ENCODE peak calls at places on chromosomes 2 and 18, in six cellular contexts. R is SK-N-SH, P is K562, J is stomach, D is transverse colon, S is sigmoid colon. U is an unnamed sample.

GRCh38 chr18:10242922-10243680 is 211.3 kb upstream of the APCDD1 start:
- DNase-seq in R (no peak), P (peak; percentile 22), J (no peak), D (no peak), S (no peak), U (no peak)

GRCh38 chr2:164964744-164965143 is 9.4 kb upstream of the SLC38A11 start:
- DNase-seq in R (no peak), P (no peak), J (no peak), D (no peak), S (no peak), U (no peak)

GRCh38 chr2:135667045-135667444 is 74.6 kb upstream of the UBXN4 start:
- DNase-seq in R (no peak), P (no peak), J (no peak), D (no peak), S (no peak), U (no peak)

GRCh38 chr2:188607501-188607900 is 315.8 kb downstream of the GULP1 start:
- DNase-seq in R (no peak), P (peak; percentile 47), J (no peak), D (no peak), S (no peak), U (no peak)

GRCh38 chr2:238645095-238645494 is 202.8 kb upstream of the TWIST2 start:
- DNase-seq in R (no peak), P (no peak), J (no peak), D (no peak), S (no peak), U (no peak)

GRCh38 chr2:151853070-151853758 is 25.0 kb upstream of the ARL5A start:
- DNase-seq in R (no peak), P (no peak), J (no peak), D (no peak), S (no peak), U (no peak)

GRCh38 chr2:190804182-190804795 is 76.3 kb upstream of the GLS start:
- DNase-seq in R (no peak), P (peak; percentile 13), J (no peak), D (no peak), S (no peak), U (no peak)

GRCh38 chr2:151269798-151270568 is 8.3 kb upstream of the RBM43 start:
- DNase-seq in R (no peak), P (no peak), J (no peak), D (no peak), S (no peak), U (no peak)

GRCh38 chr18:48663931-48664847 is 125.4 kb downstream of the CTIF start:
- DNase-seq in R (peak; percentile 84), P (peak; percentile 51), J (peak; percentile 73), D (peak; percentile 75), S (peak; percentile 86), U (no peak)

DNA sequence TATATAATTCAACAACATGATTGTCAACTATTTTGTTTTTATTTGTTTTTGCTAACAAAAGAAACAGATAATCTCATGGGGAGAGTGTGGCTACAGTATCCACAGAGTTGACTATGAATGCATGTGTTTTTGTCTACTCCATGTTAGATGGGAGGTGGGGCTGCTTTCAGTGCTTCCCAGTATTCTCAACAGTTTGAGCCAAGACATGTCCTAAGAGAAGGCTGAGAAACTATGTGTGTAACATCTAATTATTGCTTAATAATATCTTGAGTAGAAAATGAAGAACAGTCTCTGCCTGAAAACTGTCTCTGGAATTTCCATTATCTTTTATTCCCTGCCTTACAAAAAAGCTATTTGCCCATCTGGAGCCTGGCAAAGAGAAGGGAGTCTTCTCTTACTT is 178.8 kb upstream of the MMADHC start:
- DNase-seq in R (no peak), P (no peak), J (no peak), D (no peak), S (no peak), U (no peak)
- TF ChIP-seq POLR2AphosphoS5 in R (no peak), P (no peak), J (no peak), D (no peak), S (no peak), U (no peak)

DNA sequence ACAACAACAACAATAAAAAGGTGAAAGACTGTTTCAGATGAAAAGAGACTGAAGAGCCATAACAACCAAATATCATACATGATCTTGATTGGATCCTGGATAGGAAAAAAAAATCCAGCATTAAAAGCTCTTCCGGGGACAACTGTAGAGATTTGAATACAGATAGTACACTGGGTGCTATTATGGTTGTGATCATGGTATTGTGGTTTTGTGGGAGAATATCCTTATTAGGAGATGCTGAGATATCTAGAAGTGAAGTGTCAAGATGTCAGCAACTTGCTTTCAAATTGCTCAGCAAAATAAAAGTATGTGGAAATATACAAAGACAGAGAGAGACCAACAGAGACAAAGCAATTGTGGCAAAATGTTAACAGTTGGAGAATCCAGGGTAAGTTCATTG is 15.5 kb upstream of the SPATA3 start:
- DNase-seq in R (no peak), P (no peak), J (no peak), D (no peak), S (no peak), U (no peak)
- TF ChIP-seq EP300 in R (no peak), P (no peak), J (no peak), D (no peak), S (no peak), U (no peak)

GRCh38 chr18:11567391-11567790 is 42.0 kb upstream of the SLC35G4 start:
- DNase-seq in R (no peak), P (no peak), J (no peak), D (no peak), S (no peak), U (no peak)
- H3K27me3 ChIP-seq in R (peaks cover 48% of the 10 kb centered on the region), P (peaks cover 4% of the 10 kb centered on the region), J (no peaks in the 10 kb centered on the region), D (peaks cover 5% of the 10 kb centered on the region), S (no peaks in the 10 kb centered on the region), U (peaks cover 5% of the 10 kb centered on the region)

GRCh38 chr2:108260773-108261172 is 21.0 kb downstream of the SULT1C3 start:
- DNase-seq in R (no peak), P (no peak), J (no peak), D (no peak), S (no peak), U (no peak)
- TF ChIP-seq POLR2AphosphoS5 in R (no peak), P (no peak), J (no peak), D (no peak), S (no peak), U (no peak)

GRCh38 chr2:141522702-141523101 is 608.1 kb downstream of the LRP1B start:
- DNase-seq in R (peak; percentile 17), P (no peak), J (no peak), D (no peak), S (no peak), U (no peak)
- TF ChIP-seq EP300 in R (no peak), P (no peak), J (no peak), D (no peak), S (no peak), U (no peak)

DNA sequence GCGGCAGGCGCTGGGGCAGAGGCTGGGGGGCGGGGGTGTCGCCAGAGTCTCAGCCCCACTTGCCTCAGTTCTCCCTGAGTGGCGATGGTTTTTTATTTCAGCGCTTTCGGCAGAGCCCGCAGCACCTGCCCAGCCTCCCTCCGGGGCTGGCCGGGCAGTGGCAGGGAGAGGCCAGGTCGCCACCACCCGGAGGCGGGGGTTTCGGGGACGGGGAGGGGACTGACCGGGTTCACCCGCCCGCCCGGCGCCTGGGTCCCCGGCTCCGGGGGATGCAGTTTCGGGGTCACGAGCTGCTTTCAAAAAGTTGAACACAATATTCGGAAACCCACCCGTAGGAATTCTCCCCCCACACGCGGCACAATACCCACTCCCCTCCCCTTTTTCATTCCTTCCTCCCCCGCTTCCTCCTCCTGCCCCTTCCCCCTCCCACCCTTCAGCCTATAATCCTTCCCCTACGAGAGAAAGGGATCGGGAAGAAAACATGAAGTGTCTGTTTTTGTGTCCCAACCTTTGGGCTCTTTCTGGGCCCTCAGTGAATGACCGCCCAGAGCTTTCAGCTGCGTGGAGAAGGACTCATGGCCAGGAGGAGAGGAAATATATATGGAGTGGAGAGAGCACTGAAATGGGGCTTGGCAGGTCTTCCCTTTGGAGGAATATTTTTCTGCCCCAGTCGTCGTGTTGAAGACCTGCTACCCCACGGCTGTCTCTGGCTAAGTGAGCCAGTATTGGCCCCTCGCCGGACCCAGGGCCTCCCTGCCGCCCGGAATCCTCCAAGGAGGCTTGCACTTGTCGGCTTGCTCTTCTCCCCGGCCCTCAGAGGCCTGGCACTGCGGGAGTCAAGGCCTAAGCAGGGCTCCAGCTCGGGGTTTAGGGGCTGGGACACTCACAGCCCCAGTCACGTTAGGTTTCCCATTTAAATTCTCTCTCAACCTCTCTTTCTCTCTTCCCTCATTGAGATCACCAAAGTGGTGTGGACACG is 2.1 kb upstream of the SIX3 start:
- DNase-seq in R (peak; percentile 63), P (no peak), J (no peak), D (no peak), S (no peak), U (no peak)
- H3K27me3 ChIP-seq in R (peaks cover 89% of the 10 kb centered on the region), P (peaks cover 35% of the 10 kb centered on the region), J (peaks cover 100% of the 10 kb centered on the region), D (peaks cover 100% of the 10 kb centered on the region), S (peaks cover 100% of the 10 kb centered on the region), U (peaks cover 100% of the 10 kb centered on the region)